ENCODE peak calls at places on chromosomes 6 and 20, in six cellular contexts. C is AG04450, X is GM06990, B is cardiac fibroblast, F is AG09309, T is aorta. D is an unnamed sample.
A peak's percentile ranks its signal among the peaks of the same experiment; 100 is the strongest.

GRCh38 chr20:44650777-44651493 is 564 bp downstream of the ADA start:
- DNase-seq in C (no peak), X (peak; percentile 56), B (peak; percentile 30), F (no peak), T (no peak), D (no peak)

GRCh38 chr6:6689413-6690143 is 101.1 kb downstream of the LY86 start:
- DNase-seq in C (no peak), X (no peak), B (peak; percentile 78), F (no peak), T (no peak), D (no peak)

GRCh38 chr6:5998741-5999687 is 7.7 kb downstream of the NRN1 start:
- DNase-seq in C (no peak), X (no peak), B (no peak), F (no peak), T (no peak), D (no peak)

GRCh38 chr6:33013608-33014007 is 4.2 kb upstream of the HLA-DOA start:
- DNase-seq in C (no peak), X (no peak), B (peak; percentile 6), F (no peak), T (no peak), D (no peak)

GRCh38 chr20:17504326-17504897 is 26.8 kb downstream of the BFSP1 start:
- DNase-seq in C (no peak), X (no peak), B (no peak), F (no peak), T (no peak), D (no peak)

GRCh38 chr20:52226370-52226769 is 34.8 kb upstream of the ZFP64 start:
- DNase-seq in C (no peak), X (no peak), B (no peak), F (no peak), T (no peak), D (peak; percentile 21)

GRCh38 chr6:100283288-100283687 is 181.4 kb downstream of the SIM1 start:
- DNase-seq in C (no peak), X (no peak), B (peak; percentile 82), F (peak; percentile 24), T (no peak), D (peak; percentile 17)

GRCh38 chr6:113995632-113996031 is 24.7 kb upstream of the HDAC2 start:
- DNase-seq in C (peak; percentile 95), X (no peak), B (peak; percentile 99), F (peak; percentile 92), T (peak; percentile 72), D (peak; percentile 94)

GRCh38 chr20:40651121-40651520 is 37.9 kb downstream of the MAFB start:
- DNase-seq in C (no peak), X (no peak), B (peak; percentile 38), F (no peak), T (no peak), D (peak; percentile 15)

GRCh38 chr6:78561015-78561414 is 306.3 kb upstream of the IRAK1BP1 start:
- DNase-seq in C (no peak), X (no peak), B (peak; percentile 11), F (no peak), T (no peak), D (no peak)

GRCh38 chr6:140441256-140441655 is 1066.8 kb upstream of the CITED2 start:
- DNase-seq in C (no peak), X (no peak), B (peak; percentile 87), F (no peak), T (peak; percentile 50), D (peak; percentile 48)

GRCh38 chr6:5751525-5752252 is 255.0 kb downstream of the NRN1 start:
- DNase-seq in C (no peak), X (no peak), B (no peak), F (no peak), T (no peak), D (no peak)

GRCh38 chr6:140636698-140637402 is 1262.4 kb upstream of the CITED2 start:
- DNase-seq in C (no peak), X (no peak), B (no peak), F (no peak), T (no peak), D (no peak)

GRCh38 chr6:2733736-2734480 is 16.8 kb downstream of the MYLK4 start:
- DNase-seq in C (no peak), X (no peak), B (no peak), F (no peak), T (no peak), D (no peak)

GRCh38 chr6:170265655-170266054 is 25.2 kb downstream of the DLL1 start:
- DNase-seq in C (no peak), X (no peak), B (no peak), F (no peak), T (peak; percentile 24), D (no peak)
- H3K4me3 ChIP-seq in C (peak overlapping the region; percentile 7), X (no peak overlapping the region), B (no peak overlapping the region), F (no peak overlapping the region), T (no peak overlapping the region), D (no peak overlapping the region)

GRCh38 chr6:1498491-1499113 is 109.2 kb downstream of the FOXF2 start:
- DNase-seq in C (no peak), X (no peak), B (no peak), F (no peak), T (no peak), D (no peak)
- H3K4me3 ChIP-seq in C (no peak overlapping the region), X (no peak overlapping the region), B (no peak overlapping the region), F (no peak overlapping the region), T (no peak overlapping the region), D (no peak overlapping the region)

GRCh38 chr6:132811276-132811675 is 3.1 kb upstream of the RPS12 start:
- DNase-seq in C (no peak), X (no peak), B (peak; percentile 72), F (no peak), T (no peak), D (peak; percentile 53)

GRCh38 chr6:132814716-132815570 is 574 bp downstream of the RPS12 start:
- DNase-seq in C (no peak), X (no peak), B (peak; percentile 25), F (no peak), T (no peak), D (no peak)

GRCh38 chr6:132812756-132813172 is 1.6 kb upstream of the RPS12 start:
- DNase-seq in C (no peak), X (no peak), B (peak; percentile 50), F (no peak), T (no peak), D (peak; percentile 64)

GRCh38 chr6:132813173-132813856 is 1.1 kb upstream of the RPS12 start:
- DNase-seq in C (no peak), X (peak; percentile 65), B (peak; percentile 38), F (no peak), T (peak; percentile 61), D (no peak)

GRCh38 chr6:132812255-132812732 is 2.1 kb upstream of the RPS12 start:
- DNase-seq in C (no peak), X (no peak), B (peak; percentile 55), F (peak; percentile 29), T (no peak), D (peak; percentile 40)
- H3K4me3 ChIP-seq in C (peak overlapping the region; percentile 87), X (peak overlapping the region; percentile 77), B (peak overlapping the region; percentile 83), F (peak overlapping the region; percentile 73), T (peak overlapping the region; percentile 69), D (peak overlapping the region; percentile 85)

GRCh38 chr20:20820104-20820503 is 107.7 kb upstream of the RALGAPA2 start:
- DNase-seq in C (no peak), X (no peak), B (peak; percentile 2), F (no peak), T (no peak), D (no peak)
- H3K4me3 ChIP-seq in C (no peak overlapping the region), X (no peak overlapping the region), B (no peak overlapping the region), F (no peak overlapping the region), T (no peak overlapping the region), D (no peak overlapping the region)

DNA sequence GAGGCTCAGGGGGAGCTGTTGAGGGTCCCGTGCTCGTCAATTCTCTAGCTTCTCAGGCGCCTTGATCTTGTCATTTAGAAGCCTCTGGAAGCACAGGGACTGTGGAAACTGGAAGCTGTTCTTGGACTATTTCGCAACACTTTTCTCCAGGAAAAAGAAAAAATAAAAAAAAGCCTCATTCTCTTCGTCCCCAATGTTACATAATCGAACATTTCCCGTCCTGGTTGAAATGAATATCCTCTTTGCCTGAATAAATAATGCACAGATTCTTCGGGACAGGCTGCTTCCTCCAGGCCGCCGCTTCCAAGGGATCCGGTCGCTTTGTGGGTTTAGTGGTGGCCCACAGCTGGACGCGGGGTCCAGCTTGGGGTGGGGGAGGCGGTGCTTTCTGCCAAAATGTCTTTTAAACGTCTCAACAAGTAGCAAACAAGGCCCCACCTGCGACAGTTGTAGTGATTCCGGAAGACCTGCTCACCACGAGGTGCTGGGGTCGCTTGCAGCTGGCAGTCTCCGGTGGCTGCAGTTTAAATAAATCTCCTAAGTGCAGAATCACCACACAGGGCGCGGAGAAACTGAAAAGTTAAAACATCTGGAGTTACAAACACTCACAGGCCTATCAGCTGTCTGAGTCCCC is 125.9 kb upstream of the ESR1 start:
- DNase-seq in C (no peak), X (peak; percentile 42), B (peak; percentile 45), F (no peak), T (no peak), D (peak; percentile 59)
- H3K4me3 ChIP-seq in C (peak overlapping the region; percentile 7), X (no peak overlapping the region), B (no peak overlapping the region), F (peak overlapping the region; percentile 18), T (no peak overlapping the region), D (peak overlapping the region; percentile 29)

GRCh38 chr6:152309648-152310047 is 327.5 kb downstream of the SYNE1 start:
- DNase-seq in C (no peak), X (no peak), B (no peak), F (no peak), T (no peak), D (no peak)
- H3K4me3 ChIP-seq in C (no peak overlapping the region), X (no peak overlapping the region), B (no peak overlapping the region), F (no peak overlapping the region), T (no peak overlapping the region), D (no peak overlapping the region)

D was measured in fibroblast of villous mesenchyme.